ENCODE peak calls at places on chromosomes 3 and 15, in six cellular contexts. One of them, this sample, is unnamed.

GRCh38 chr3:77041756-77042155 is 1.9 kb downstream of the ROBO2 start:
- DNase-seq in HepG2: no peak
- DNase-seq in breast epithelium: no peak
- DNase-seq in neural progenitor cell: no peak
- DNase-seq in pancreas: no peak
- DNase-seq in HCT116: no peak
- DNase-seq in this sample: no peak

GRCh38 chr15:87326274-87326673 is 930.3 kb downstream of the NTRK3 start:
- DNase-seq in HepG2: no peak
- DNase-seq in breast epithelium: no peak
- DNase-seq in neural progenitor cell: no peak
- DNase-seq in pancreas: no peak
- DNase-seq in HCT116: no peak
- DNase-seq in this sample: no peak

GRCh38 chr15:25435474-25436243 is 3.2 kb downstream of the UBE3A start:
- DNase-seq in HepG2: no peak
- DNase-seq in breast epithelium: no peak
- DNase-seq in neural progenitor cell: no peak
- DNase-seq in pancreas: no peak
- DNase-seq in HCT116: no peak
- DNase-seq in this sample: no peak

GRCh38 chr15:69140306-69140705 is 20.1 kb upstream of the GLCE start:
- DNase-seq in HepG2: no peak
- DNase-seq in breast epithelium: peak; percentile 75
- DNase-seq in neural progenitor cell: no peak
- DNase-seq in pancreas: no peak
- DNase-seq in HCT116: no peak
- DNase-seq in this sample: no peak

GRCh38 chr15:20340331-20340811 is 201.2 kb downstream of the GOLGA6L6 start:
- DNase-seq in HepG2: no peak
- DNase-seq in breast epithelium: peak; percentile 51
- DNase-seq in neural progenitor cell: no peak
- DNase-seq in pancreas: peak; percentile 96
- DNase-seq in HCT116: no peak
- DNase-seq in this sample: peak; percentile 58

GRCh38 chr3:175057406-175057805 is 198.3 kb downstream of the NAALADL2 start:
- DNase-seq in HepG2: no peak
- DNase-seq in breast epithelium: no peak
- DNase-seq in neural progenitor cell: peak; percentile 12
- DNase-seq in pancreas: no peak
- DNase-seq in HCT116: no peak
- DNase-seq in this sample: no peak

GRCh38 chr15:71800835-71801745 is 9.3 kb upstream of the NR2E3 start:
- DNase-seq in HepG2: peak; percentile 47
- DNase-seq in breast epithelium: peak; percentile 29
- DNase-seq in neural progenitor cell: peak; percentile 75
- DNase-seq in pancreas: no peak
- DNase-seq in HCT116: peak; percentile 56
- DNase-seq in this sample: peak; percentile 78

GRCh38 chr15:41078125-41078524 is 38.0 kb downstream of the INO80 start:
- DNase-seq in HepG2: no peak
- DNase-seq in breast epithelium: no peak
- DNase-seq in neural progenitor cell: no peak
- DNase-seq in pancreas: no peak
- DNase-seq in HCT116: no peak
- DNase-seq in this sample: no peak

GRCh38 chr3:50657407-50657806 is 17.3 kb upstream of the DOCK3 start:
- DNase-seq in HepG2: no peak
- DNase-seq in breast epithelium: no peak
- DNase-seq in neural progenitor cell: no peak
- DNase-seq in pancreas: no peak
- DNase-seq in HCT116: no peak
- DNase-seq in this sample: no peak

GRCh38 chr3:53753518-53754183 is 92.6 kb downstream of the CHDH start:
- DNase-seq in HepG2: no peak
- DNase-seq in breast epithelium: no peak
- DNase-seq in neural progenitor cell: no peak
- DNase-seq in pancreas: no peak
- DNase-seq in HCT116: no peak
- DNase-seq in this sample: no peak

GRCh38 chr3:32612551-32612950 is 41.9 kb upstream of the DYNC1LI1 start:
- DNase-seq in HepG2: no peak
- DNase-seq in breast epithelium: no peak
- DNase-seq in neural progenitor cell: no peak
- DNase-seq in pancreas: no peak
- DNase-seq in HCT116: no peak
- DNase-seq in this sample: no peak

GRCh38 chr3:180433172-180433571 is 168.8 kb upstream of the TTC14 start:
- DNase-seq in HepG2: no peak
- DNase-seq in breast epithelium: no peak
- DNase-seq in neural progenitor cell: no peak
- DNase-seq in pancreas: no peak
- DNase-seq in HCT116: no peak
- DNase-seq in this sample: no peak

GRCh38 chr3:124168271-124168670 is 176.3 kb upstream of the ROPN1 start:
- DNase-seq in HepG2: no peak
- DNase-seq in breast epithelium: no peak
- DNase-seq in neural progenitor cell: no peak
- DNase-seq in pancreas: no peak
- DNase-seq in HCT116: no peak
- DNase-seq in this sample: no peak

GRCh38 chr3:12932347-12932746 is 91.0 kb upstream of the RPL32 start:
- DNase-seq in HepG2: no peak
- DNase-seq in breast epithelium: no peak
- DNase-seq in neural progenitor cell: no peak
- DNase-seq in pancreas: no peak
- DNase-seq in HCT116: no peak
- DNase-seq in this sample: no peak

GRCh38 chr3:12934431-12934830 is 93.1 kb upstream of the RPL32 start:
- DNase-seq in HepG2: no peak
- DNase-seq in breast epithelium: peak; percentile 55
- DNase-seq in neural progenitor cell: no peak
- DNase-seq in pancreas: no peak
- DNase-seq in HCT116: no peak
- DNase-seq in this sample: no peak

GRCh38 chr3:12932754-12933153 is 91.4 kb upstream of the RPL32 start:
- DNase-seq in HepG2: no peak
- DNase-seq in breast epithelium: no peak
- DNase-seq in neural progenitor cell: no peak
- DNase-seq in pancreas: no peak
- DNase-seq in HCT116: no peak
- DNase-seq in this sample: no peak

GRCh38 chr3:12935023-12935860 is 93.9 kb upstream of the RPL32 start:
- DNase-seq in HepG2: no peak
- DNase-seq in breast epithelium: no peak
- DNase-seq in neural progenitor cell: no peak
- DNase-seq in pancreas: peak; percentile 74
- DNase-seq in HCT116: no peak
- DNase-seq in this sample: no peak

DNA sequence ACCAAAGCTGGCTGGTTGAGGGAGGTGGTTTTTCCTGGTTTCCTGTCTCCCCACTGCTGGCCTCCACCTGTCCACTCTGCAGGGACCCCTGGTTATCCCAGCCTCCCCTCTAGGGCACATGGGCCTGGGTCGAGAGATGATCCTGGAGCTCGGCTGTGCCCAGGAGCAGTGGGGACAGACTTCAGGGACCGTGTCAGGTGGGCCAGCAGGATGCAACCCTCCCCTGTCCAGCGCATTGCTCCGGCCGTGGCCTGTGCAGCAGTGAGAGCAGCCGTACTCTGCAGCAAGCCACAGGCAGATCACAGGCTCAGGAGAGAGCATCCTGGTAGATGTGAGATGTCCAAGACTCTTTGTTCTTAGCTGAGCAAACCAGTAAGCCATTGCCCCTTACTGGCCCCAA is 92.5 kb upstream of the RPL32 start:
- DNase-seq in HepG2: no peak
- DNase-seq in breast epithelium: no peak
- DNase-seq in neural progenitor cell: no peak
- DNase-seq in pancreas: no peak
- DNase-seq in HCT116: no peak
- DNase-seq in this sample: no peak
- H3K4me1 ChIP-seq in HepG2: no peaks in the 10 kb centered on the region
- H3K4me1 ChIP-seq in breast epithelium: no peaks in the 10 kb centered on the region
- H3K4me1 ChIP-seq in neural progenitor cell: no peaks in the 10 kb centered on the region
- H3K4me1 ChIP-seq in pancreas: peaks cover 6% of the 10 kb centered on the region
- H3K4me1 ChIP-seq in HCT116: no peaks in the 10 kb centered on the region
- H3K4me1 ChIP-seq in this sample: no peaks in the 10 kb centered on the region

GRCh38 chr3:16442730-16443129 is 70.8 kb downstream of the RFTN1 start:
- DNase-seq in HepG2: no peak
- DNase-seq in breast epithelium: no peak
- DNase-seq in neural progenitor cell: no peak
- DNase-seq in pancreas: no peak
- DNase-seq in HCT116: no peak
- DNase-seq in this sample: no peak

GRCh38 chr3:16441306-16441898 is 72.1 kb downstream of the RFTN1 start:
- DNase-seq in HepG2: no peak
- DNase-seq in breast epithelium: no peak
- DNase-seq in neural progenitor cell: no peak
- DNase-seq in pancreas: no peak
- DNase-seq in HCT116: no peak
- DNase-seq in this sample: no peak

GRCh38 chr3:16439848-16440708 is 73.4 kb downstream of the RFTN1 start:
- DNase-seq in HepG2: no peak
- DNase-seq in breast epithelium: no peak
- DNase-seq in neural progenitor cell: no peak
- DNase-seq in pancreas: no peak
- DNase-seq in HCT116: no peak
- DNase-seq in this sample: no peak

GRCh38 chr3:16447156-16447555 is 66.3 kb downstream of the RFTN1 start:
- DNase-seq in HepG2: no peak
- DNase-seq in breast epithelium: no peak
- DNase-seq in neural progenitor cell: no peak
- DNase-seq in pancreas: no peak
- DNase-seq in HCT116: no peak
- DNase-seq in this sample: no peak

GRCh38 chr3:16444344-16444743 is 69.2 kb downstream of the RFTN1 start:
- DNase-seq in HepG2: no peak
- DNase-seq in breast epithelium: no peak
- DNase-seq in neural progenitor cell: no peak
- DNase-seq in pancreas: no peak
- DNase-seq in HCT116: no peak
- DNase-seq in this sample: no peak
- H3K36me3 ChIP-seq in HepG2: no peaks in the 10 kb centered on the region
- H3K36me3 ChIP-seq in breast epithelium: no peaks in the 10 kb centered on the region
- H3K36me3 ChIP-seq in neural progenitor cell: no peaks in the 10 kb centered on the region
- H3K36me3 ChIP-seq in pancreas: no peaks in the 10 kb centered on the region
- H3K36me3 ChIP-seq in HCT116: no peaks in the 10 kb centered on the region
- H3K36me3 ChIP-seq in this sample: no peaks in the 10 kb centered on the region

DNA sequence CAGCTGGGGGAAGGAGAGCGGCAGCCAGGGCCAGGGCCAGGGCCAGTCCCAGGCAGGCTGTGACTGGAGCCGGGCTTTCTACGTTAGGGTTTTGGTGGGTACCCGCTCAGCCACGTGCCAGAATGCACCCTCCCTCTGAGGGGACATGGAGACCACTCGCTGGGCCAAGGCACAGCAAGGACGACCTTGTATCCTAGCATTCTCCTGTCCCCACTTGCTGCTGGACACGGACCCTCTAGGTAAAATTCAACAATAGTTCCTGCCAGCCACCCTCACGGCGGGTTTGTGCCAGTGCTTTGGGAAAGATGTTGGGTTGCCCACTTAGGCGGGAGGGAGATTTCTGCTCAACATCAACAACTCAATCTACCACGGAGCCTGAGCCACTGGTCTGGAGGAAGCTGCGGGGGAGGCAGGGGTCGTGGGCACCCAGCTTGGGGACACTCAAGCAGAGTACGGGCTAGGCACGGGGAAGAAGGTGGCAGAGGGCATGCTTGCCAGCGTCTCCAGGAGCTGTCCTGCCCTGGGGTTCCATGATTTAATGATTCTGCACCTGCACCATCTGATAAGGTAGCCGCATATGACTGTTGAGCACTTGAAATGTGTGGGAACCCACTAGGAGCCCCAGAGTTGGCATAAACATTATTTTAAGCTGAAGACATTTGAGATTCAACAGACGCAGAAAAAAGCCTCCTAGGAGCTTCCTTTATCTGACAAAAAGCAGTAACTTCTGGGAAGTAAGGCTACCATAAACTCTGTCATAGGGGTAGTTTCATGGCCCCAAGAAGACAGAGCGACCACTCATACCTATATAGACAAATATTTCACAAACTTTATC is 22.5 kb upstream of the C15orf39 start:
- DNase-seq in HepG2: no peak
- DNase-seq in breast epithelium: no peak
- DNase-seq in neural progenitor cell: no peak
- DNase-seq in pancreas: no peak
- DNase-seq in HCT116: no peak
- DNase-seq in this sample: no peak
- H3K4me1 ChIP-seq in HepG2: peaks cover 89% of the 10 kb centered on the region
- H3K4me1 ChIP-seq in breast epithelium: peaks cover 33% of the 10 kb centered on the region
- H3K4me1 ChIP-seq in neural progenitor cell: peaks cover 44% of the 10 kb centered on the region
- H3K4me1 ChIP-seq in pancreas: peaks cover 6% of the 10 kb centered on the region
- H3K4me1 ChIP-seq in HCT116: peaks cover 4% of the 10 kb centered on the region
- H3K4me1 ChIP-seq in this sample: peaks cover 43% of the 10 kb centered on the region

DNA sequence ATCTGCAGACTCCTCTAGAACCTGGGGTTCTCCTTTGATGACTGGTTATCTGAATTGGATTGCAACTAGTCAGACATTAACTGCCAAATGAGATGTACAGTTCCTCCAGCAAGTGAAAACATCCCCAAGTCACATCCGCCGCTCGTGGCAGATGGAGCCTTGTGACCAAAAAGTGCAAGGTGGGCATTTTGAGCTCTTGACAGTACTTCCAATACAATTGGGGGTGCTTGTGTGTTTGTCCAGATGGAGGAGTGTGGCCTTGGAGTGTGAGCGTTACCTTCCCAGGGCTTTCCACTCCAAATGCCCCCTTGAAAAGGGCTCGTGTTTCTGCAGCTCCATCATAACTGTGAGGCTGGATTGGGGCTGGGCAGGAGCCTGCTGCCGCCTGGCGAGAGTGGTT is 21.3 kb downstream of the MRPS25 start:
- DNase-seq in HepG2: no peak
- DNase-seq in breast epithelium: no peak
- DNase-seq in neural progenitor cell: no peak
- DNase-seq in pancreas: no peak
- DNase-seq in HCT116: no peak
- DNase-seq in this sample: no peak
- H3K36me3 ChIP-seq in HepG2: peaks cover 37% of the 10 kb centered on the region
- H3K36me3 ChIP-seq in breast epithelium: peaks cover 4% of the 10 kb centered on the region
- H3K36me3 ChIP-seq in neural progenitor cell: peaks cover 17% of the 10 kb centered on the region
- H3K36me3 ChIP-seq in pancreas: peaks cover 11% of the 10 kb centered on the region
- H3K36me3 ChIP-seq in HCT116: peaks cover 80% of the 10 kb centered on the region
- H3K36me3 ChIP-seq in this sample: peaks cover 4% of the 10 kb centered on the region

GRCh38 chr15:93941687-93942086 is 289.7 kb upstream of the MCTP2 start:
- DNase-seq in HepG2: no peak
- DNase-seq in breast epithelium: no peak
- DNase-seq in neural progenitor cell: no peak
- DNase-seq in pancreas: no peak
- DNase-seq in HCT116: no peak
- DNase-seq in this sample: no peak

GRCh38 chr15:93942140-93942808 is 289.1 kb upstream of the MCTP2 start:
- DNase-seq in HepG2: no peak
- DNase-seq in breast epithelium: no peak
- DNase-seq in neural progenitor cell: no peak
- DNase-seq in pancreas: no peak
- DNase-seq in HCT116: no peak
- DNase-seq in this sample: peak; percentile 11

GRCh38 chr15:93948728-93949127 is 282.6 kb upstream of the MCTP2 start:
- DNase-seq in HepG2: no peak
- DNase-seq in breast epithelium: no peak
- DNase-seq in neural progenitor cell: no peak
- DNase-seq in pancreas: no peak
- DNase-seq in HCT116: no peak
- DNase-seq in this sample: no peak

GRCh38 chr15:93943607-93944006 is 287.8 kb upstream of the MCTP2 start:
- DNase-seq in HepG2: no peak
- DNase-seq in breast epithelium: no peak
- DNase-seq in neural progenitor cell: no peak
- DNase-seq in pancreas: no peak
- DNase-seq in HCT116: no peak
- DNase-seq in this sample: no peak
- H3K4me1 ChIP-seq in HepG2: no peaks in the 10 kb centered on the region
- H3K4me1 ChIP-seq in breast epithelium: no peaks in the 10 kb centered on the region
- H3K4me1 ChIP-seq in neural progenitor cell: no peaks in the 10 kb centered on the region
- H3K4me1 ChIP-seq in pancreas: no peaks in the 10 kb centered on the region
- H3K4me1 ChIP-seq in HCT116: no peaks in the 10 kb centered on the region
- H3K4me1 ChIP-seq in this sample: peaks cover 4% of the 10 kb centered on the region

This sample was measured in mucosa of descending colon.